ENCODE peak calls at places on chromosomes 11 and 22, in nine cellular contexts. A, E, O, W, X, L, Z, B and F are unnamed samples.

GRCh38 chr11:65428578-65429068 is 6.0 kb downstream of the NEAT1 start:
- DNase-seq in A (peak; percentile 27), E (no peak), O (no peak), W (no peak), X (no peak), L (no peak), Z (no peak), B (no peak), F (no peak)

GRCh38 chr22:35317680-35318290 is 18.1 kb downstream of the TOM1 start:
- DNase-seq in A (no peak), E (no peak), O (no peak), W (no peak), X (no peak), L (no peak), Z (no peak), B (no peak), F (no peak)

GRCh38 chr11:23233075-23233474 is 372.8 kb upstream of the CCDC179 start:
- DNase-seq in A (no peak), E (no peak), O (no peak), W (no peak), X (no peak), L (no peak), Z (peak; percentile 24), B (no peak), F (no peak)

GRCh38 chr11:118530683-118531596 is at the start of gene TMEM25:
- DNase-seq in A (peak; percentile 75), E (peak; percentile 81), O (peak; percentile 61), W (peak; percentile 39), X (no peak), L (peak; percentile 25), Z (no peak), B (peak; percentile 75), F (no peak)

GRCh38 chr11:64856382-64857227 is 12.2 kb upstream of the CDC42BPG start:
- DNase-seq in A (peak; percentile 53), E (peak; percentile 92), O (no peak), W (peak; percentile 86), X (peak; percentile 68), L (no peak), Z (no peak), B (peak; percentile 86), F (no peak)

GRCh38 chr11:27355575-27356104 is 7.4 kb downstream of the CCDC34 start:
- DNase-seq in A (no peak), E (no peak), O (no peak), W (no peak), X (no peak), L (no peak), Z (no peak), B (no peak), F (no peak)

GRCh38 chr11:118921121-118921928 is 4.4 kb downstream of the BCL9L start:
- DNase-seq in A (peak; percentile 85), E (peak; percentile 89), O (no peak), W (peak; percentile 15), X (no peak), L (no peak), Z (no peak), B (peak; percentile 80), F (no peak)

GRCh38 chr11:27358306-27358705 is 4.7 kb downstream of the CCDC34 start:
- DNase-seq in A (no peak), E (no peak), O (no peak), W (no peak), X (no peak), L (no peak), Z (no peak), B (no peak), F (no peak)

GRCh38 chr11:128893578-128894295 is 2.6 kb downstream of the KCNJ5 start:
- DNase-seq in A (no peak), E (no peak), O (no peak), W (no peak), X (no peak), L (no peak), Z (no peak), B (no peak), F (no peak)

GRCh38 chr11:134585666-134586285 is 173.7 kb upstream of the B3GAT1 start:
- DNase-seq in A (no peak), E (no peak), O (no peak), W (no peak), X (no peak), L (no peak), Z (no peak), B (no peak), F (no peak)

GRCh38 chr22:49678842-49679170 is 148.9 kb downstream of the BRD1 start:
- DNase-seq in A (no peak), E (no peak), O (no peak), W (no peak), X (no peak), L (no peak), Z (no peak), B (no peak), F (no peak)

GRCh38 chr22:38260760-38261477 is 11.9 kb downstream of the TMEM184B start:
- DNase-seq in A (no peak), E (peak; percentile 32), O (no peak), W (no peak), X (no peak), L (no peak), Z (no peak), B (no peak), F (no peak)

GRCh38 chr11:129611661-129612566 is 203.7 kb upstream of the TMEM45B start:
- DNase-seq in A (no peak), E (no peak), O (no peak), W (no peak), X (no peak), L (no peak), Z (no peak), B (no peak), F (no peak)

GRCh38 chr11:21625982-21626381 is 566.9 kb upstream of the ANO5 start:
- DNase-seq in A (no peak), E (no peak), O (no peak), W (no peak), X (no peak), L (no peak), Z (no peak), B (no peak), F (peak; percentile 59)

GRCh38 chr11:113675565-113675964 is 30.5 kb downstream of the TMPRSS5 start:
- DNase-seq in A (no peak), E (no peak), O (no peak), W (no peak), X (no peak), L (no peak), Z (no peak), B (no peak), F (no peak)

GRCh38 chr11:69913591-69914285 is 94.5 kb upstream of the FGF3 start:
- DNase-seq in A (no peak), E (no peak), O (no peak), W (no peak), X (no peak), L (no peak), Z (no peak), B (peak; percentile 34), F (no peak)

GRCh38 chr22:49531533-49531895 is 296.2 kb downstream of the BRD1 start:
- DNase-seq in A (no peak), E (no peak), O (no peak), W (no peak), X (no peak), L (no peak), Z (no peak), B (no peak), F (no peak)

GRCh38 chr22:39300198-39300830 is 19.1 kb downstream of the RPL3 start:
- DNase-seq in A (no peak), E (peak; percentile 37), O (no peak), W (no peak), X (no peak), L (no peak), Z (no peak), B (peak; percentile 76), F (no peak)

GRCh38 chr11:94851864-94852581 is 83.9 kb downstream of the AMOTL1 start:
- DNase-seq in A (no peak), E (no peak), O (no peak), W (no peak), X (no peak), L (no peak), Z (no peak), B (no peak), F (no peak)

GRCh38 chr11:88178211-88178610 is 3.0 kb upstream of the RAB38 start:
- DNase-seq in A (peak; percentile 33), E (no peak), O (no peak), W (no peak), X (no peak), L (no peak), Z (no peak), B (no peak), F (no peak)

GRCh38 chr22:27670701-27671412 is 130.7 kb downstream of the MN1 start:
- DNase-seq in A (no peak), E (peak; percentile 64), O (no peak), W (no peak), X (no peak), L (peak; percentile 83), Z (no peak), B (no peak), F (peak; percentile 71)

GRCh38 chr11:31810779-31811647 is at the start of gene PAX6:
- DNase-seq in A (no peak), E (no peak), O (no peak), W (no peak), X (no peak), L (no peak), Z (no peak), B (peak; percentile 68), F (no peak)